ENCODE peak calls at places on chromosomes 6 and 20, in seven cellular contexts. G is HCT116; W is astrocyte; V is CD8-positive, alpha-beta T cell; P is transverse colon; E is breast epithelium; I is stomach. Z is an unnamed sample. For H3K36me3 and H3K9me3, the result is how much of the 10 kb centered on the place peaks cover.

GRCh38 chr6:108464506-108465084 is 96.1 kb upstream of the FOXO3 start:
- DNase-seq in G (no peak), W (no peak), V (no peak), P (no peak), E (no peak), I (no peak), Z (no peak)

GRCh38 chr6:1524040-1524480 is 85.7 kb upstream of the FOXC1 start:
- DNase-seq in G (peak), W (peak), V (peak), P (peak), E (peak), I (peak), Z (peak)

GRCh38 chr20:59318803-59319202 is 18.4 kb downstream of the EDN3 start:
- DNase-seq in G (no peak), W (no peak), V (no peak), P (no peak), E (no peak), I (no peak), Z (no peak)

GRCh38 chr6:2931055-2931454 is 27.9 kb upstream of the SERPINB9 start:
- DNase-seq in G (no peak), W (no peak), V (no peak), P (no peak), E (no peak), I (peak), Z (peak)

GRCh38 chr6:115613488-115613887 is 447.2 kb downstream of the FRK start:
- DNase-seq in G (no peak), W (peak), V (no peak), P (no peak), E (no peak), I (no peak), Z (no peak)

GRCh38 chr6:43900560-43901329 is 130.7 kb downstream of the VEGFA start:
- DNase-seq in G (no peak), W (no peak), V (no peak), P (no peak), E (no peak), I (no peak), Z (no peak)

GRCh38 chr6:42030585-42031506 is 19.5 kb upstream of the TAF8 start:
- DNase-seq in G (no peak), W (no peak), V (peak), P (no peak), E (no peak), I (no peak), Z (peak)

GRCh38 chr6:31877125-31877650 is 1.6 kb downstream of the SLC44A4 start:
- DNase-seq in G (no peak), W (no peak), V (no peak), P (peak), E (no peak), I (peak), Z (no peak)

GRCh38 chr20:52945268-52945667 is 26.9 kb upstream of the TSHZ2 start:
- DNase-seq in G (no peak), W (no peak), V (no peak), P (no peak), E (no peak), I (no peak), Z (no peak)

GRCh38 chr6:157194643-157195042 is 128.7 kb downstream of the TMEM242 start:
- DNase-seq in G (no peak), W (peak), V (no peak), P (no peak), E (no peak), I (no peak), Z (no peak)

GRCh38 chr6:12555781-12556180 is 160.8 kb upstream of the PHACTR1 start:
- DNase-seq in G (no peak), W (no peak), V (no peak), P (no peak), E (no peak), I (no peak), Z (no peak)

GRCh38 chr6:12555267-12555666 is 161.3 kb upstream of the PHACTR1 start:
- DNase-seq in G (no peak), W (peak), V (no peak), P (no peak), E (no peak), I (no peak), Z (no peak)

GRCh38 chr6:12560315-12560714 is 156.3 kb upstream of the PHACTR1 start:
- DNase-seq in G (no peak), W (no peak), V (no peak), P (no peak), E (no peak), I (no peak), Z (no peak)

GRCh38 chr6:12557760-12558159 is 158.8 kb upstream of the PHACTR1 start:
- DNase-seq in G (no peak), W (peak), V (no peak), P (no peak), E (no peak), I (no peak), Z (no peak)
- H3K36me3 ChIP-seq in G (under half), W (under half), V (under half), P (under half), E (under half), I (under half), Z (under half)

GRCh38 chr6:90435207-90435899 is 138.7 kb upstream of the BACH2 start:
- DNase-seq in G (no peak), W (peak), V (no peak), P (no peak), E (no peak), I (no peak), Z (no peak)

GRCh38 chr6:90436403-90436802 is 139.8 kb upstream of the BACH2 start:
- DNase-seq in G (no peak), W (no peak), V (no peak), P (no peak), E (peak), I (no peak), Z (no peak)

GRCh38 chr6:90432408-90432775 is 135.7 kb upstream of the BACH2 start:
- DNase-seq in G (no peak), W (no peak), V (no peak), P (no peak), E (no peak), I (no peak), Z (no peak)

GRCh38 chr6:90432937-90433336 is 136.3 kb upstream of the BACH2 start:
- DNase-seq in G (no peak), W (no peak), V (no peak), P (no peak), E (no peak), I (no peak), Z (no peak)

DNA sequence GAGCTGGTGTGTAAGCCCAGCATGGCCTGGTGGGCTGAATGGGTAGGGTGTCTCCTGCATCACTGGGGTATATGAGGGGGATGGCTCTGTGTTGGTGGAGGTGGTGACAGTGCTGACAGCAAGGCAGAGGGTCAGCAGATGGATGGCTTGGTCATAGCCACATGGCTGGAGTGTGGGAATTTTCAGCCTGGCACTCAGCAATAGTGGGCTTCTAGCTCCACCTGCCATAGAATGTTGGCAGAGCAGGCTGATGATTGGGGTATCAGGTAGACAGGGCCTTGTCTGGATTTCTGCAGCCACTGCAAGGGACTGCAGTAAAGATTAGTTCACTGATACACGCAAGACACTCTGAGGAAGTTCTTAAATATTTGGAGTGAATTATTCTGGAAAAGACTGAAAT is 137.5 kb upstream of the BACH2 start:
- DNase-seq in G (no peak), W (no peak), V (no peak), P (no peak), E (no peak), I (no peak), Z (no peak)
- TF ChIP-seq CTCF in G (peak), W (no peak), V (no peak), P (no peak), E (no peak), I (no peak), Z (no peak)

DNA sequence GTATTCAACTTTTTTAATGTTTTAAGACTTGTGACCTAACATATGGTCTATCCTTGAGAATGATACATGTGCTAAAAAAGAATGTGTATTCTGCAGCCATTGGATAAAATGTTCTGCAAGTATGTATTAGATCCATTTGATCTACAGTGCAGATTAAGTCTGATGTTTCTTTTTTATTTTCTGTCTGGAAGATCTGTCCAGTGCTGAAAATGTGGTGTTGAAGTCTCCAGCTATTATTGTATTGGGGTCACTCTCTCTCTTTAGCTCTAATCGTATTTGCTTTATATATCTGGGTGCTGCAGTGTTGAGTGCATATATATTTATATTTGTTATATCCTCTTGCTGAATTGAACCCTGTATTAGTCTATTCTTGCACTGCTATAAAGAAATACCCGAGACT is 44.2 kb upstream of the TRIM39 start:
- DNase-seq in G (no peak), W (no peak), V (no peak), P (no peak), E (no peak), I (no peak), Z (no peak)
- H3K9me3 ChIP-seq in G (under half), W (under half), V (under half), P (half or more), E (half or more), I (half or more), Z (under half)

GRCh38 chr20:37518059-37518458 is 3.0 kb upstream of the NNAT start:
- DNase-seq in G (no peak), W (no peak), V (no peak), P (peak), E (no peak), I (peak), Z (peak)
- H3K36me3 ChIP-seq in G (under half), W (under half), V (under half), P (under half), E (under half), I (half or more), Z (under half)

GRCh38 chr6:129667034-129667433 is 42.9 kb downstream of the ARHGAP18 start:
- DNase-seq in G (no peak), W (no peak), V (no peak), P (no peak), E (no peak), I (no peak), Z (no peak)
- TF ChIP-seq CTCF in G (peak), W (no peak), V (no peak), P (no peak), E (no peak), I (no peak), Z (no peak)

DNA sequence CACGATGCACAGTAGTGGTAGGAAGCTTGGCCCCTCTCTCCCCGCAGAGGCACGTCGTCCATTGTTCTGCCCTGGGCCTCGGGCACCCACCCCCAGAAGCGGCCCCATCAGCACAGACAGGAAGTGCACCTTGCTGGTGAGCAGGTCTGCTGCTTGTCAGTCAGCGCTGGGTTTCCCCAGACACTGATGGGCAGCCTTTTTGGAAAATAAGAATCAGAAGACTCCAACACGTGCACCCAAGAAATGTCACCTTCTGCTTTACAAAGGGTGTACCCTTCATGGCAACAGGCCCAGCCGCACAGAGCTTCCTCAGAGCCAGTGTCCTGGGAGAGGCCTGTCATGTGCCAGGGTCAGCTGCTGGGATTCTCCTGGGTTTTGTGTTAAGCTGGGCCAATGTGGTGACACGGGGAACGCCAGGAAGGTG is 34.7 kb upstream of the IRF4 start:
- DNase-seq in G (no peak), W (no peak), V (no peak), P (no peak), E (no peak), I (no peak), Z (no peak)
- H3K9me3 ChIP-seq in G (under half), W (under half), V (under half), P (under half), E (under half), I (under half), Z (under half)

DNA sequence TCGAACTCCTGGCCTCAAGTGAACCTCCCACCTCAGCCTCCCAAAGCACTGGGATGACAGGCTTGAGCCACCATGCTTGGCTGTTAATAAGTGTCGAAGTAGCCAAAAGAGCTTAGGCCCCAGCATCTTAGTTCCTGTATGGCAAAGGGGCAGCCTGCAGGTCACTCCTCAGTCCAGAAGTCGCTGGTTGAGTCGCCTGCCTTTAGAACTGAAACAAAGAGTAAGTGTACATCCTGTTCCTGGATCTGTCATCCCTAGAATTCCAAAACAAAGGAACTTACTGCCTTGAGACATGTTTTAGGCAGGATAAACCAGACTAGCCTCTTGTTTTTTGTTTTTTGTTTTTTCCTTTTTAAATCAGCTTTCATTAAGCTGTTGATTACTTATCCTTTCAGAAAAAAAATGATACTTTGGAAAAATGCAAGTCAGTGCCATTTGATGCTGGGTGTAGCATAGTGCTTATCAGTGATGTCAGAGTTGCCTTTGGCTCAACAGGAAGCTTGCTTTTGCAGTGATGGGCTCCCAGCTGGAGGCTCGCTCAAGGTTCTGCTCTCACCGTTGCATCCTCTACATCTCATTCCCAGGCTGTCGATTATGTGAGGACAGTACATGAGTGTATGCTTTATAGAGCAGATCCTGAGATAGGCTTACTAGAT is 9.0 kb downstream of the ACTR5 start:
- DNase-seq in G (no peak), W (no peak), V (no peak), P (no peak), E (no peak), I (no peak), Z (no peak)
- H3K36me3 ChIP-seq in G (under half), W (under half), V (under half), P (half or more), E (under half), I (half or more), Z (under half)

GRCh38 chr6:63380265-63380664 is 60.5 kb upstream of the LGSN start:
- DNase-seq in G (no peak), W (no peak), V (no peak), P (no peak), E (no peak), I (no peak), Z (no peak)
- TF ChIP-seq CTCF in G (no peak), W (no peak), V (no peak), P (no peak), E (no peak), I (no peak), Z (no peak)

GRCh38 chr6:153412519-153412918 is 281.4 kb upstream of the RGS17 start:
- DNase-seq in G (no peak), W (no peak), V (no peak), P (no peak), E (no peak), I (no peak), Z (no peak)
- H3K9me3 ChIP-seq in G (under half), W (under half), V (under half), P (under half), E (under half), I (under half), Z (under half)

GRCh38 chr20:32155017-32155965 is 45.8 kb downstream of the TM9SF4 start:
- DNase-seq in G (no peak), W (peak), V (peak), P (peak), E (peak), I (peak), Z (peak)
- H3K36me3 ChIP-seq in G (under half), W (under half), V (under half), P (under half), E (under half), I (half or more), Z (under half)